ENCODE peak calls at places on chromosomes 4 and X, in six cellular contexts. Y is activated gamma-delta T cell treated with anti-CD3 and anti-CD28 coated beads, Interleukin-2, amount 50 U/mL, for 16 hours; K is stimulated activated CD8-positive, alpha-beta memory T cell treated with anti-CD3 and anti-CD28 coated beads, Interleukin-15, amount 100 ng/mL, for 24 hours; N is activated naive CD4-positive, alpha-beta T cell; J is NCI-H2081; Z is LoVo. L is an unnamed sample.

GRCh38 chr4:23382880-23383279 is 507.0 kb downstream of the PPARGC1A start:
- DNase-seq in Y (no peak), K (no peak), N (no peak), J (no peak), Z (no peak), L (no peak)

GRCh38 chr4:54165438-54165837 is 63.7 kb upstream of the PDGFRA start:
- DNase-seq in Y (no peak), K (no peak), N (no peak), J (peak), Z (peak), L (no peak)

GRCh38 chrX:17435476-17435875 is 60.5 kb downstream of the NHS start:
- DNase-seq in Y (no peak), K (no peak), N (no peak), J (no peak), Z (no peak), L (no peak)

GRCh38 chr4:13547563-13548041 is 3.3 kb upstream of the NKX3-2 start:
- DNase-seq in Y (no peak), K (no peak), N (peak), J (peak), Z (peak), L (no peak)

GRCh38 chr4:89803915-89804314 is 33.0 kb downstream of the SNCA start:
- DNase-seq in Y (no peak), K (no peak), N (no peak), J (no peak), Z (no peak), L (no peak)

GRCh38 chr4:5750052-5750950 is 39.3 kb downstream of the EVC start:
- DNase-seq in Y (no peak), K (no peak), N (no peak), J (no peak), Z (no peak), L (no peak)

GRCh38 chr4:184189966-184190365 is 27.7 kb downstream of the ENPP6 start:
- DNase-seq in Y (no peak), K (no peak), N (no peak), J (no peak), Z (no peak), L (no peak)

GRCh38 chrX:48737940-48738339 is 23.6 kb upstream of the GLOD5 start:
- DNase-seq in Y (no peak), K (no peak), N (no peak), J (no peak), Z (no peak), L (no peak)

GRCh38 chr4:81796790-81797528 is 325.3 kb upstream of the RASGEF1B start:
- DNase-seq in Y (no peak), K (no peak), N (no peak), J (no peak), Z (no peak), L (no peak)

GRCh38 chrX:3939967-3940610 is 226.6 kb upstream of the PRKX start:
- DNase-seq in Y (no peak), K (no peak), N (no peak), J (peak), Z (peak), L (no peak)

GRCh38 chrX:77528034-77528433 is 80.8 kb downstream of the FGF16 start:
- DNase-seq in Y (no peak), K (no peak), N (no peak), J (no peak), Z (no peak), L (no peak)

GRCh38 chrX:111543212-111543762 is 31.8 kb downstream of the SERTM2 start:
- DNase-seq in Y (no peak), K (no peak), N (no peak), J (no peak), Z (no peak), L (no peak)

GRCh38 chrX:39073131-39073530 is 271.9 kb downstream of the MID1IP1 start:
- DNase-seq in Y (no peak), K (no peak), N (no peak), J (no peak), Z (no peak), L (no peak)

GRCh38 chr4:169846396-169846795 is 88.7 kb upstream of the HPF1 start:
- DNase-seq in Y (no peak), K (no peak), N (no peak), J (no peak), Z (no peak), L (no peak)

GRCh38 chrX:20861113-20861512 is 513.1 kb upstream of the CNKSR2 start:
- DNase-seq in Y (no peak), K (no peak), N (no peak), J (no peak), Z (no peak), L (no peak)

GRCh38 chr4:53321151-53321987 is 44.5 kb downstream of the SCFD2 start:
- DNase-seq in Y (no peak), K (no peak), N (no peak), J (peak), Z (no peak), L (no peak)

GRCh38 chr4:82770607-82771006 is 28.0 kb downstream of the SCD5 start:
- DNase-seq in Y (no peak), K (no peak), N (no peak), J (no peak), Z (no peak), L (no peak)

GRCh38 chrX:45850197-45850774 is 649.6 kb upstream of the DIPK2B start:
- DNase-seq in Y (no peak), K (no peak), N (peak), J (no peak), Z (no peak), L (no peak)

GRCh38 chr4:52263612-52264011 is 212.5 kb downstream of the SPATA18 start:
- DNase-seq in Y (no peak), K (no peak), N (no peak), J (peak), Z (no peak), L (no peak)

GRCh38 chr4:150938873-150939499 is 76.1 kb downstream of the LRBA start:
- DNase-seq in Y (no peak), K (no peak), N (no peak), J (no peak), Z (no peak), L (no peak)

GRCh38 chr4:39375478-39375877 is 9.3 kb upstream of the RFC1 start:
- DNase-seq in Y (no peak), K (no peak), N (no peak), J (no peak), Z (no peak), L (no peak)